ENCODE peak calls at places on chromosomes 7 and 10, in six cellular contexts. R is testis, X is body of pancreas, Z is transverse colon, V is IMR-90, M is HCT116. S is an unnamed sample. For H3K9me3, the result is how much of the 10 kb centered on the place peaks cover.

GRCh38 chr7:55488221-55488620 is 84.1 kb downstream of the VOPP1 start:
- DNase-seq in Z (no peak), V (no peak), R (no peak), X (no peak), M (no peak), S (no peak)

GRCh38 chr10:117166420-117167345 is 28.6 kb upstream of the VAX1 start:
- DNase-seq in V (no peak), Z (no peak), R (no peak), M (no peak), X (peak), S (no peak)

GRCh38 chr7:24920702-24921679 is 59.0 kb downstream of the OSBPL3 start:
- DNase-seq in Z (no peak), X (peak), R (no peak), V (no peak), M (no peak), S (no peak)

GRCh38 chr10:79386637-79387465 is 39.6 kb downstream of the PPIF start:
- DNase-seq in V (no peak), M (no peak), R (no peak), Z (peak), X (no peak), S (peak)

GRCh38 chr7:34158311-34158710 is 253.0 kb downstream of the BMPER start:
- DNase-seq in R (no peak), M (no peak), V (peak), X (peak), Z (no peak), S (no peak)

GRCh38 chr10:100506596-100507356 is 12.9 kb downstream of the SEC31B start:
- DNase-seq in V (peak), Z (no peak), R (no peak), X (no peak), M (no peak), S (peak)

GRCh38 chr7:110779313-110779712 is 311.6 kb upstream of the LRRN3 start:
- DNase-seq in M (no peak), V (no peak), R (no peak), Z (no peak), X (no peak), S (no peak)

GRCh38 chr10:62180677-62181076 is 88.0 kb downstream of the RTKN2 start:
- DNase-seq in R (no peak), X (no peak), V (no peak), M (no peak), Z (no peak), S (no peak)

GRCh38 chr10:69801094-69801433 is 642 bp upstream of the COL13A1 start:
- DNase-seq in M (peak), X (peak), R (peak), V (peak), Z (peak), S (peak)

GRCh38 chr10:110494532-110494931 is 3.2 kb upstream of the DUSP5 start:
- DNase-seq in Z (no peak), X (no peak), M (no peak), R (no peak), V (peak), S (no peak)

GRCh38 chr10:110497438-110498086 is at the start of gene DUSP5:
- DNase-seq in R (peak), V (peak), M (peak), Z (peak), X (peak), S (peak)

GRCh38 chr10:110495731-110496552 is 1.8 kb upstream of the DUSP5 start:
- DNase-seq in M (no peak), X (no peak), V (peak), Z (peak), R (peak), S (no peak)

GRCh38 chr10:110498087-110498981 is 627 bp downstream of the DUSP5 start:
- DNase-seq in V (peak), X (peak), R (peak), Z (peak), M (no peak), S (peak)

GRCh38 chr10:110496553-110497437 is 912 bp upstream of the DUSP5 start:
- DNase-seq in R (peak), Z (no peak), M (no peak), X (no peak), V (no peak), S (no peak)
- TF ChIP-seq POLR2A in R (no peak), Z (no peak), M (no peak), X (no peak), V (peak), S (no peak)

GRCh38 chr10:77506517-77506916 is 131.1 kb downstream of the KCNMA1 start:
- DNase-seq in Z (no peak), M (no peak), V (peak), R (no peak), X (no peak), S (no peak)

GRCh38 chr10:77504870-77505257 is 132.7 kb downstream of the KCNMA1 start:
- DNase-seq in V (peak), Z (no peak), R (no peak), M (peak), X (peak), S (no peak)

GRCh38 chr10:77501846-77502251 is 135.8 kb downstream of the KCNMA1 start:
- DNase-seq in M (no peak), R (no peak), X (no peak), V (peak), Z (no peak), S (no peak)

GRCh38 chr10:77505431-77506334 is 131.9 kb downstream of the KCNMA1 start:
- DNase-seq in R (no peak), Z (no peak), V (peak), M (peak), X (no peak), S (no peak)

DNA sequence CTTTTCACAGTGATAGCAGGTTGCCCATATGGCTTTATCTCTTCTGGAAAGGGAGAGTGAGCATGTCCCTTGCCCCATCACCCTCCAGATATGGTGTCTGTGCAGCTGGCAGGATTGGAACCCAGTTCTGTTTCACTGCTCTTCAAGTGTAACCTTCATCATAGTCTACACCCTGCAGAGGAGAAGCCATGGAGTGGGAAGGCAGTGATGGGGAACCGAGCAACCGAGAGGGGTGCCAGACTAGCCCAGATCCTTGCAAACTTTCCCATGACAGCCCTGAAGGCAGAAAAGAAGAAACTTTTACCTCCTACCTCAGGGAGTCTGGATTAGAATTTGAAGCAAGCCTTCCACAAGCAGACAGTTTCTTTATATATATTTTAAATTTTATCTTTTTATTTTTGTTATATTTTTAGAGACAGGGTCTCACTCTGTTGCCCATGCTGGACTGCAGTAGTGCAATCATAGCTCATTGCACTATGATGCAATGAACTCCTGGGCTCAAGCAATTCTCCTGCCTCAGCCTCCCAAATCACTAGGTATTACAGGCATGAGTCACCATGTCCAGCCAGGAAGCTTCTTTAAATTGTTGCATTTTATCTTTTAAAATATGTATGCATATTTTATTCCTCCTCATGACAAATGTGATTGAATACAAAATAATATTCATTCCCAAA is 133.3 kb downstream of the KCNMA1 start:
- DNase-seq in R (no peak), V (peak), M (peak), Z (no peak), X (no peak), S (no peak)
- H3K27ac ChIP-seq in R (no peak), V (peak), M (peak), Z (no peak), X (no peak), S (no peak)

DNA sequence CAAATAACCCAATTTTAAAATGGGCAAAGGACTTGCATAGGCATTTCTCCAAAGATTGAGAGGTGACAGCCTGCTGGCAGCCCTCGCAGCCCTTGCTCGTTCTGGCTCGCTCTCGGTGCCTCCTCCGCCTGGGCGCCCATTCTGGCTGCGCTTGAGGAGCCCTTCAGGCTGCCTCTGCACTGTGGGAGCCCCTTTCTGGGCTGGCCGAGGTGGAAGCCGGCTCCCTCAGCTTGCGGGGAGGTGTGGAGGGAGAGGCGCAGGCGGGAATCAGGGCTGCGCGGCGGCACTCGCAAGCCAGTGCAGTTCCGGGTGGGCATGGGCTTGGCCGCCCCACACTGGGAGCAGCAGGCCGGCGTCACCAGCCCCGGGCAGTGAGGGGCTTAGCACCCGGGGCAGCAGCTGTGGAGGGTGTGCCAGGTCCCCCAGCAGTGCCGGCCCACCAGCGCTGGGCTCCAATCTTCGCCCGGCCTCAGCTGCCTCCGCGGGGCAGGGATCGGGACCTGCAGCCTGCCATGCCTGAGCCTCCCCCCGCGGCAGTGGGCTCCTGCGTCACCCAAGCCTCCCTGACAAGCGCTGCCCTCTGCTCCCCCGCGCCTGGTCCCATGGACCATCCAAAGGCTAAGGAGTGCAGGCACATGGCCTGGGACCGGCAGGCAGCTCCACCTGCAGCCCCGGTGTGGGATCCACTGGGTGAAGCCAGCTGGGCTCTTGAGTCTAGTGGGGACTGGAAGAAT is 54.0 kb upstream of the GALNT17 start:
- DNase-seq in M (no peak), R (no peak), Z (no peak), X (no peak), V (no peak), S (no peak)
- H3K9me3 ChIP-seq in M (under half), R (under half), Z (under half), X (under half), V (under half), S (under half)

GRCh38 chr10:916716-917415 is 14.6 kb downstream of the LARP4B start:
- DNase-seq in Z (no peak), M (no peak), V (no peak), R (no peak), X (no peak), S (no peak)
- TF ChIP-seq POLR2A in Z (no peak), M (no peak), V (no peak), R (no peak), X (no peak), S (no peak)

GRCh38 chr10:48634984-48635557 is 30.2 kb upstream of the ARHGAP22 start:
- DNase-seq in M (no peak), X (no peak), Z (no peak), V (no peak), R (no peak), S (no peak)
- H3K27ac ChIP-seq in M (no peak), X (no peak), Z (peak), V (no peak), R (no peak), S (no peak)

DNA sequence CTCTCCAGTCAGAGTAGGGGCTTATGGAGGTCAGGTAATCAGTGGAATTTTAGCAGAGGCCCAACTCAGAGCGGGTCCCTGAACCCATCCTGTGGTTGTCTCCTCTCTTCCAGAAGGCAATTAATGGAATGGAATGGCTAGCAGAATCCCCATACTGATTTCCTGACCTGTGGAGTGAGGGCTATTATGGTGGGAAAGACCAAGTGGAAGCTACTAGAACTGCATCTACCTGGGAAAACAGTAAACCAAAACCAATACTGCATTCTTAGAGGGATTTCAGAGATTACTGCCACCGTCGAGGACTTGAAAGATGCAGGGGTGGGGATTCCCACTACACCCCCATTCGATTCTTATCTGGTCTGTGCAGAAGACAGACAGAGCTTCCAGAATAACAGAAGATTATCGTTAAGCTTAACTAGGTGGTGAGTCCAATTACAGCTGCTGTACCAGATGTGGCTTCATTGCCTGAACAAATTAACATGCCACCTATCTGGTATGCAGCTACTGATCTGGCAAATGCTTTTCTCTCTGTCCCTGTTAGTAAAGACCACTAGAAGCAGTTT is 73.2 kb downstream of the LMBR1 start:
- DNase-seq in R (no peak), M (no peak), Z (no peak), V (no peak), X (no peak), S (no peak)
- H3K9me3 ChIP-seq in R (under half), M (under half), Z (under half), V (under half), X (under half), S (under half)

GRCh38 chr7:50363327-50364060 is 59.0 kb downstream of the IKZF1 start:
- DNase-seq in Z (no peak), X (no peak), M (no peak), R (no peak), V (no peak), S (no peak)
- TF ChIP-seq POLR2A in Z (no peak), X (no peak), M (no peak), R (no peak), V (no peak), S (no peak)

GRCh38 chr10:76309744-76310441 is 878.5 kb downstream of the LRMDA start:
- DNase-seq in V (peak), Z (no peak), R (no peak), X (no peak), M (no peak), S (peak)

GRCh38 chr10:76310681-76311080 is 879.3 kb downstream of the LRMDA start:
- DNase-seq in R (no peak), Z (no peak), X (no peak), V (no peak), M (no peak), S (no peak)

GRCh38 chr10:76305930-76306612 is 874.6 kb downstream of the LRMDA start:
- DNase-seq in Z (no peak), R (no peak), M (no peak), X (no peak), V (no peak), S (no peak)

GRCh38 chr10:76306859-76307258 is 875.4 kb downstream of the LRMDA start:
- DNase-seq in X (no peak), M (no peak), Z (no peak), V (peak), R (no peak), S (no peak)

GRCh38 chr10:76308946-76309529 is 877.6 kb downstream of the LRMDA start:
- DNase-seq in V (no peak), X (no peak), Z (no peak), M (no peak), R (no peak), S (no peak)
- H3K27ac ChIP-seq in V (no peak), X (no peak), Z (peak), M (no peak), R (no peak), S (no peak)

GRCh38 chr7:80760292-80760691 is 121.8 kb downstream of the CD36 start:
- DNase-seq in R (no peak), M (no peak), V (no peak), Z (no peak), X (no peak), S (no peak)

GRCh38 chr7:80766724-80767123 is 128.3 kb downstream of the CD36 start:
- DNase-seq in X (no peak), M (no peak), R (no peak), V (no peak), Z (no peak), S (no peak)

GRCh38 chr7:80764132-80764531 is 125.7 kb downstream of the CD36 start:
- DNase-seq in X (no peak), Z (no peak), R (no peak), V (no peak), M (no peak), S (no peak)

GRCh38 chr7:80763289-80763688 is 124.8 kb downstream of the CD36 start:
- DNase-seq in V (no peak), Z (no peak), X (no peak), R (no peak), M (no peak), S (no peak)

DNA sequence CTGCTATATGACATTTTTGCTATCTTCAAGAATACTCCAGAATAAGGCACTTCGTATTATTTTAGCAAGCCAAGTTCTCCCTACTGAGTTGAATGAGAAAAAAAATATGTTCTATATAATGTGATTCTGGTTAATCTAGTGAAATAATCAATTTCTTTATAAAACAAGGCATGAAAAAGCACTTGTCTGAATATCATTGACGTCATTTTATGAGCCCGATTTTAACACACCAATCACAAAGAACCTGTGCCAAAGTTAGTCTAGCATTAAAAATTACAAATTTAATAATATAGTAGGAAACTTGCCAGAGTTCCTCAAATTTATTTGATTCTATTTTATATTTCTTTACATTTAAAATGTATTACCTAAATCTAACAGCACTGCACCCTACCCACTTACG is 125.3 kb downstream of the CD36 start:
- DNase-seq in R (no peak), V (no peak), Z (no peak), M (no peak), X (no peak), S (no peak)
- H3K9me3 ChIP-seq in R (under half), V (under half), Z (under half), M (under half), X (under half), S (under half)

S was measured in adrenal gland.